ENCODE peak calls at places on chromosomes 2 and 18, in five cellular contexts. C, B, F, Z and D are unnamed samples.

GRCh38 chr2:102753563-102754159 is 8.2 kb upstream of the TMEM182 start:
- DNase-seq in C (peak; percentile 53), B (peak; percentile 20), F (peak; percentile 19), Z (no peak), D (peak; percentile 48)

GRCh38 chr2:142218471-142218870 is 87.7 kb upstream of the LRP1B start:
- DNase-seq in C (peak; percentile 1), B (peak; percentile 5), F (peak; percentile 5), Z (no peak), D (no peak)

GRCh38 chr2:148813603-148814065 is 61.4 kb upstream of the KIF5C start:
- DNase-seq in C (no peak), B (no peak), F (no peak), Z (peak; percentile 65), D (peak; percentile 53)

GRCh38 chr2:28320371-28320770 is 72.3 kb upstream of the FOSL2 start:
- DNase-seq in C (no peak), B (no peak), F (no peak), Z (no peak), D (no peak)

GRCh38 chr2:152627010-152627957 is 90.0 kb downstream of the PRPF40A start:
- DNase-seq in C (peak; percentile 55), B (peak; percentile 25), F (no peak), Z (peak; percentile 12), D (peak; percentile 29)

GRCh38 chr18:62577748-62578147 is 54.9 kb downstream of the ZCCHC2 start:
- DNase-seq in C (peak; percentile 22), B (no peak), F (no peak), Z (no peak), D (no peak)

GRCh38 chr2:220320326-220320725 is 692.9 kb downstream of the SLC4A3 start:
- DNase-seq in C (peak; percentile 73), B (no peak), F (no peak), Z (no peak), D (no peak)

GRCh38 chr18:36337679-36338419 is 40.3 kb downstream of the FHOD3 start:
- DNase-seq in C (no peak), B (no peak), F (no peak), Z (peak; percentile 16), D (no peak)

GRCh38 chr2:64685430-64685829 is 31.7 kb upstream of the SERTAD2 start:
- DNase-seq in C (no peak), B (no peak), F (no peak), Z (no peak), D (no peak)